ENCODE peak calls at places on chromosomes 2 and 18, in seven cellular contexts. One of them, this sample, is unnamed.

GRCh38 chr2:179311071-179311470 is 46.4 kb upstream of the SESTD1 start:
- DNase-seq in tibial artery: no peak
- DNase-seq in anterior cingulate cortex: no peak
- DNase-seq in AML-193: no peak
- DNase-seq in naive B cell: no peak
- DNase-seq in RKO: no peak
- DNase-seq in CD8-positive, alpha-beta memory T cell: no peak
- DNase-seq in this sample: no peak

GRCh38 chr2:235543126-235543750 is 49.4 kb downstream of the AGAP1 start:
- DNase-seq in naive B cell: no peak
- DNase-seq in tibial artery: no peak
- DNase-seq in AML-193: no peak
- DNase-seq in anterior cingulate cortex: no peak
- DNase-seq in CD8-positive, alpha-beta memory T cell: no peak
- DNase-seq in RKO: peak; percentile 34
- DNase-seq in this sample: peak; percentile 18

GRCh38 chr2:238299803-238300202 is 11.4 kb upstream of the PER2 start:
- DNase-seq in AML-193: no peak
- DNase-seq in CD8-positive, alpha-beta memory T cell: no peak
- DNase-seq in anterior cingulate cortex: no peak
- DNase-seq in naive B cell: no peak
- DNase-seq in tibial artery: no peak
- DNase-seq in RKO: no peak
- DNase-seq in this sample: no peak

GRCh38 chr18:45998244-45998643 is 31.1 kb upstream of the EPG5 start:
- DNase-seq in AML-193: no peak
- DNase-seq in tibial artery: no peak
- DNase-seq in RKO: no peak
- DNase-seq in CD8-positive, alpha-beta memory T cell: no peak
- DNase-seq in anterior cingulate cortex: no peak
- DNase-seq in naive B cell: no peak
- DNase-seq in this sample: no peak

GRCh38 chr2:10035053-10035422 is 8.3 kb upstream of the KLF11 start:
- DNase-seq in naive B cell: no peak
- DNase-seq in AML-193: no peak
- DNase-seq in RKO: no peak
- DNase-seq in anterior cingulate cortex: no peak
- DNase-seq in CD8-positive, alpha-beta memory T cell: no peak
- DNase-seq in tibial artery: no peak
- DNase-seq in this sample: no peak

GRCh38 chr18:48727685-48728084 is 188.9 kb downstream of the CTIF start:
- DNase-seq in AML-193: no peak
- DNase-seq in CD8-positive, alpha-beta memory T cell: no peak
- DNase-seq in anterior cingulate cortex: no peak
- DNase-seq in RKO: no peak
- DNase-seq in tibial artery: no peak
- DNase-seq in naive B cell: no peak
- DNase-seq in this sample: no peak

GRCh38 chr2:54879598-54880355 is 156.3 kb downstream of the EML6 start:
- DNase-seq in anterior cingulate cortex: no peak
- DNase-seq in RKO: no peak
- DNase-seq in naive B cell: no peak
- DNase-seq in tibial artery: no peak
- DNase-seq in AML-193: no peak
- DNase-seq in CD8-positive, alpha-beta memory T cell: no peak
- DNase-seq in this sample: no peak

GRCh38 chr18:596288-596881 is 403 bp upstream of the CLUL1 start:
- DNase-seq in tibial artery: no peak
- DNase-seq in naive B cell: no peak
- DNase-seq in CD8-positive, alpha-beta memory T cell: no peak
- DNase-seq in AML-193: no peak
- DNase-seq in RKO: no peak
- DNase-seq in anterior cingulate cortex: no peak
- DNase-seq in this sample: peak; percentile 73

GRCh38 chr2:43737097-43737854 is 36.6 kb upstream of the DYNC2LI1 start:
- DNase-seq in RKO: peak; percentile 31
- DNase-seq in AML-193: no peak
- DNase-seq in anterior cingulate cortex: no peak
- DNase-seq in CD8-positive, alpha-beta memory T cell: no peak
- DNase-seq in naive B cell: no peak
- DNase-seq in tibial artery: peak; percentile 47
- DNase-seq in this sample: peak; percentile 3

GRCh38 chr2:98460573-98461560 is 16.2 kb downstream of the INPP4A start:
- DNase-seq in anterior cingulate cortex: no peak
- DNase-seq in naive B cell: peak; percentile 77
- DNase-seq in tibial artery: no peak
- DNase-seq in RKO: no peak
- DNase-seq in CD8-positive, alpha-beta memory T cell: peak; percentile 55
- DNase-seq in AML-193: no peak
- DNase-seq in this sample: no peak

GRCh38 chr2:186624276-186624675 is 34.4 kb downstream of the ITGAV start:
- DNase-seq in tibial artery: no peak
- DNase-seq in anterior cingulate cortex: no peak
- DNase-seq in naive B cell: no peak
- DNase-seq in AML-193: no peak
- DNase-seq in RKO: no peak
- DNase-seq in CD8-positive, alpha-beta memory T cell: no peak
- DNase-seq in this sample: no peak

GRCh38 chr18:76449110-76449453 is 46.0 kb downstream of the ZNF516 start:
- DNase-seq in tibial artery: no peak
- DNase-seq in naive B cell: no peak
- DNase-seq in AML-193: no peak
- DNase-seq in anterior cingulate cortex: no peak
- DNase-seq in CD8-positive, alpha-beta memory T cell: no peak
- DNase-seq in RKO: no peak
- DNase-seq in this sample: no peak

GRCh38 chr2:137957033-137957432 is 7.2 kb upstream of the HNMT start:
- DNase-seq in tibial artery: no peak
- DNase-seq in RKO: no peak
- DNase-seq in naive B cell: no peak
- DNase-seq in CD8-positive, alpha-beta memory T cell: no peak
- DNase-seq in anterior cingulate cortex: no peak
- DNase-seq in AML-193: no peak
- DNase-seq in this sample: no peak

GRCh38 chr18:47917923-47918610 is 12.4 kb downstream of the SMAD2 start:
- DNase-seq in AML-193: no peak
- DNase-seq in anterior cingulate cortex: no peak
- DNase-seq in tibial artery: no peak
- DNase-seq in CD8-positive, alpha-beta memory T cell: no peak
- DNase-seq in naive B cell: no peak
- DNase-seq in RKO: no peak
- DNase-seq in this sample: no peak

GRCh38 chr2:241410739-241411176 is 54.7 kb downstream of the FARP2 start:
- DNase-seq in tibial artery: no peak
- DNase-seq in CD8-positive, alpha-beta memory T cell: no peak
- DNase-seq in AML-193: no peak
- DNase-seq in anterior cingulate cortex: peak; percentile 27
- DNase-seq in RKO: peak; percentile 47
- DNase-seq in naive B cell: no peak
- DNase-seq in this sample: no peak

GRCh38 chr18:13620206-13620672 is 106.1 kb downstream of the FAM210A start:
- DNase-seq in naive B cell: no peak
- DNase-seq in CD8-positive, alpha-beta memory T cell: no peak
- DNase-seq in tibial artery: no peak
- DNase-seq in AML-193: no peak
- DNase-seq in RKO: no peak
- DNase-seq in anterior cingulate cortex: no peak
- DNase-seq in this sample: no peak

GRCh38 chr2:217054791-217055190 is 194.9 kb upstream of the TNP1 start:
- DNase-seq in AML-193: no peak
- DNase-seq in naive B cell: no peak
- DNase-seq in anterior cingulate cortex: no peak
- DNase-seq in RKO: no peak
- DNase-seq in tibial artery: no peak
- DNase-seq in CD8-positive, alpha-beta memory T cell: no peak
- DNase-seq in this sample: no peak

GRCh38 chr2:48600917-48601316 is 16.7 kb upstream of the GTF2A1L start:
- DNase-seq in RKO: peak; percentile 20
- DNase-seq in anterior cingulate cortex: no peak
- DNase-seq in CD8-positive, alpha-beta memory T cell: no peak
- DNase-seq in tibial artery: no peak
- DNase-seq in naive B cell: no peak
- DNase-seq in AML-193: no peak
- DNase-seq in this sample: no peak

GRCh38 chr2:66531156-66531555 is 96.2 kb downstream of the MEIS1 start:
- DNase-seq in CD8-positive, alpha-beta memory T cell: no peak
- DNase-seq in naive B cell: no peak
- DNase-seq in AML-193: no peak
- DNase-seq in RKO: peak; percentile 2
- DNase-seq in tibial artery: no peak
- DNase-seq in anterior cingulate cortex: no peak
- DNase-seq in this sample: no peak

GRCh38 chr2:232419245-232420072 is 12.8 kb downstream of the ALPG start:
- DNase-seq in RKO: no peak
- DNase-seq in tibial artery: no peak
- DNase-seq in CD8-positive, alpha-beta memory T cell: no peak
- DNase-seq in AML-193: no peak
- DNase-seq in anterior cingulate cortex: no peak
- DNase-seq in naive B cell: no peak
- DNase-seq in this sample: no peak

GRCh38 chr18:28728891-28729290 is 552.0 kb upstream of the CDH2 start:
- DNase-seq in anterior cingulate cortex: no peak
- DNase-seq in naive B cell: no peak
- DNase-seq in CD8-positive, alpha-beta memory T cell: no peak
- DNase-seq in AML-193: no peak
- DNase-seq in tibial artery: no peak
- DNase-seq in RKO: no peak
- DNase-seq in this sample: no peak